ENCODE peak calls at places on chromosomes 3 and 15, in nine cellular contexts. A is iris pigment epithelial cell, M is progenitor cell of endocrine pancreas, P is pons, E is glomerular endothelial cell, K is anterior cingulate cortex, H is NCI-H1092, X is ELR, R is type B pancreatic cell. O is an unnamed sample.
A peak's percentile ranks its signal among the peaks of the same experiment; 100 is the strongest.

GRCh38 chr3:66037986-66038369 is 740 bp downstream of the MAGI1 start:
- DNase-seq in H (no peak), M (peak; percentile 20), A (peak; percentile 38), K (peak; percentile 41), P (no peak), R (no peak), E (no peak), X (peak; percentile 29), O (no peak)

GRCh38 chr3:175564335-175564734 is 705.2 kb downstream of the NAALADL2 start:
- DNase-seq in X (no peak), K (no peak), M (no peak), A (no peak), E (no peak), H (no peak), P (no peak), R (no peak), O (no peak)

GRCh38 chr3:3119393-3119851 is 7.3 kb upstream of the TRNT1 start:
- DNase-seq in H (no peak), M (no peak), R (no peak), A (no peak), E (no peak), X (no peak), K (no peak), P (no peak), O (no peak)

GRCh38 chr3:143443851-143444331 is 324.3 kb downstream of the CHST2 start:
- DNase-seq in R (no peak), X (peak; percentile 99), A (peak; percentile 99), M (no peak), E (peak; percentile 99), H (no peak), K (no peak), P (peak; percentile 51), O (no peak)

GRCh38 chr3:118587037-118587741 is 447.5 kb downstream of the IGSF11 start:
- DNase-seq in A (no peak), M (no peak), H (no peak), K (no peak), E (no peak), P (no peak), R (no peak), X (no peak), O (no peak)

GRCh38 chr3:189353318-189353958 is 181.7 kb downstream of the TPRG1 start:
- DNase-seq in M (no peak), A (no peak), X (no peak), K (no peak), P (no peak), H (no peak), E (no peak), R (no peak), O (no peak)

GRCh38 chr3:105715372-105715771 is 153.4 kb downstream of the CBLB start:
- DNase-seq in P (no peak), K (no peak), A (peak; percentile 88), M (no peak), R (no peak), H (no peak), X (peak; percentile 71), E (no peak), O (no peak)

GRCh38 chr15:45291822-45292582 is 40.0 kb downstream of the SLC28A2 start:
- DNase-seq in M (no peak), A (no peak), K (no peak), E (no peak), R (no peak), X (no peak), P (no peak), H (no peak), O (no peak)